ENCODE peak calls at places on chromosome 21, in five cellular contexts. S is K562, E is GM12878, W is H1, P is GM23338. Y is an unnamed sample.

GRCh38 chr21:39189857-39190604 is 6.8 kb upstream of the PSMG1 start:
- DNase-seq in W (no peak), S (no peak), P (no peak), E (no peak), Y (no peak)

GRCh38 chr21:26769613-26770188 is 75.5 kb downstream of the ADAMTS1 start:
- DNase-seq in S (no peak), P (peak), E (no peak), W (no peak), Y (no peak)

GRCh38 chr21:25881524-25882376 is 147.0 kb downstream of the GABPA start:
- DNase-seq in S (peak), W (peak), E (peak), P (peak), Y (peak)

GRCh38 chr21:35400233-35400939 is 351.3 kb upstream of the RUNX1 start:
- DNase-seq in S (peak), P (peak), E (peak), W (no peak), Y (no peak)

GRCh38 chr21:16913010-16913409 is 599.8 kb upstream of the CXADR start:
- DNase-seq in W (no peak), P (peak), E (no peak), S (no peak), Y (peak)

GRCh38 chr21:17446737-17447136 is 66.1 kb upstream of the CXADR start:
- DNase-seq in P (no peak), E (no peak), S (no peak), W (no peak), Y (no peak)

GRCh38 chr21:14942801-14943490 is 121.9 kb downstream of the NRIP1 start:
- DNase-seq in S (no peak), P (no peak), E (no peak), W (no peak), Y (no peak)

GRCh38 chr21:28537371-28538079 is 455.2 kb downstream of the LTN1 start:
- DNase-seq in S (no peak), E (no peak), W (no peak), P (no peak), Y (no peak)

GRCh38 chr21:8993284-8993942 is 1528.0 kb upstream of the TPTE start:
- DNase-seq in E (no peak), S (no peak), P (peak), W (no peak), Y (no peak)

GRCh38 chr21:35617491-35617890 is 442.8 kb downstream of the SETD4 start:
- DNase-seq in E (no peak), S (no peak), P (no peak), W (no peak), Y (no peak)

GRCh38 chr21:31566061-31566460 is 93.4 kb upstream of the SOD1 start:
- DNase-seq in P (no peak), E (no peak), S (no peak), W (no peak), Y (no peak)

GRCh38 chr21:39461419-39461818 is 9.6 kb downstream of the SH3BGR start:
- DNase-seq in S (no peak), W (no peak), P (no peak), E (peak), Y (no peak)

GRCh38 chr21:38438476-38438893 is 59.8 kb downstream of the ERG start:
- DNase-seq in S (no peak), P (no peak), W (no peak), E (no peak), Y (no peak)

GRCh38 chr21:20949884-20950283 is 48.3 kb upstream of the NCAM2 start:
- DNase-seq in E (no peak), P (no peak), W (no peak), S (no peak), Y (no peak)

GRCh38 chr21:25515484-25516405 is 91.5 kb downstream of the MRPL39 start:
- DNase-seq in E (no peak), W (no peak), P (peak), S (no peak), Y (no peak)

GRCh38 chr21:35256468-35256988 is 207.4 kb upstream of the RUNX1 start:
- DNase-seq in P (no peak), S (no peak), E (no peak), W (no peak), Y (no peak)

GRCh38 chr21:27429612-27430361 is 462.9 kb upstream of the ADAMTS5 start:
- DNase-seq in S (no peak), W (no peak), P (no peak), E (no peak), Y (no peak)

GRCh38 chr21:27528697-27529096 is 561.8 kb upstream of the ADAMTS5 start:
- DNase-seq in S (no peak), E (no peak), W (no peak), P (no peak), Y (no peak)

GRCh38 chr21:25563399-25564116 is 43.7 kb downstream of the MRPL39 start:
- DNase-seq in E (peak), S (no peak), P (no peak), W (no peak), Y (no peak)

GRCh38 chr21:35643176-35643575 is 417.1 kb downstream of the SETD4 start:
- DNase-seq in P (no peak), S (no peak), E (no peak), W (no peak), Y (no peak)

GRCh38 chr21:25343774-25344545 is 263.3 kb downstream of the MRPL39 start:
- DNase-seq in W (no peak), E (no peak), P (peak), S (no peak), Y (no peak)

GRCh38 chr21:15301736-15302135 is 236.9 kb upstream of the NRIP1 start:
- DNase-seq in W (no peak), P (no peak), E (no peak), S (no peak), Y (no peak)

GRCh38 chr21:30166171-30166570 is 434 bp downstream of the CLDN17 start:
- DNase-seq in W (no peak), S (no peak), E (no peak), P (no peak), Y (no peak)

GRCh38 chr21:46110499-46111192 is 12.7 kb downstream of the COL6A2 start:
- DNase-seq in P (peak), E (no peak), W (peak), S (peak), Y (peak)

GRCh38 chr21:46112731-46113215 is 14.9 kb downstream of the COL6A2 start:
- DNase-seq in W (no peak), S (no peak), P (no peak), E (no peak), Y (no peak)

GRCh38 chr21:46111193-46111571 is 13.3 kb downstream of the COL6A2 start:
- DNase-seq in P (no peak), E (no peak), S (no peak), W (no peak), Y (no peak)

GRCh38 chr21:46113497-46114176 is 15.7 kb downstream of the COL6A2 start:
- DNase-seq in E (no peak), W (no peak), P (no peak), S (no peak), Y (no peak)

GRCh38 chr21:46111857-46112730 is 14.2 kb downstream of the COL6A2 start:
- DNase-seq in W (no peak), S (no peak), P (no peak), E (no peak), Y (no peak)
- TF ChIP-seq CREB1 in W (no peak), S (no peak), P (no peak), E (no peak), Y (no peak)

DNA sequence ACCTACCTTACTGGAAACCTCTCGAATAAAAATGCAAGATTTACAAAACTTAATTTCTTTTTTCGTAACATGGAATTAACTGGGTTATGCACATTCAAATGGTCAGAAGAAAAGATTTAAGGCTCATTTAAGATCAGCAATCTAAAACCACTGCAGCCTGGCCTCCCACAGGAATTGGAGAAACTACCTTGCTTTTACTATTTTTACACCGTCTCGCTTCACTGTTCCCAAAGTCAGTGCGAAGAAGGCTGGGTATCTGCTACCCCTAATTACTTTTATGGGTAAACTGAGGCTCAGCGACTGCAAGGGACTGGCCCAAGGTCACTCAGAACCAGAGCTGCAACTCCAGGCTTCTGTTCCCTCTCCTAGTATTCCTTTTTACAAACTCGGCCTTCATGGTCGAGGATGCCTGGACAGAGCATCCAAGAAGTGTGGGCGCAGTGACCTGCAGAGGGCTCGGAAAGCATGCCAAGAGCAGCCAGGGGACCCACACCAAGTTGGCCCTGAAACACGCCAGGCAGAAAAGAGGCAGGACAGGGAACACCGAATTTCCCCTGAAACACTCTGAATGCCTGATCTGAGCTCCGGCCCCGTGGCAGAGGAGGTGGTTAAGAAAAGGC is 931 bp downstream of the PAXBP1 start:
- DNase-seq in E (no peak), P (no peak), W (no peak), S (no peak), Y (no peak)
- TF ChIP-seq CREB1 in E (no peak), P (no peak), W (no peak), S (no peak), Y (no peak)

DNA sequence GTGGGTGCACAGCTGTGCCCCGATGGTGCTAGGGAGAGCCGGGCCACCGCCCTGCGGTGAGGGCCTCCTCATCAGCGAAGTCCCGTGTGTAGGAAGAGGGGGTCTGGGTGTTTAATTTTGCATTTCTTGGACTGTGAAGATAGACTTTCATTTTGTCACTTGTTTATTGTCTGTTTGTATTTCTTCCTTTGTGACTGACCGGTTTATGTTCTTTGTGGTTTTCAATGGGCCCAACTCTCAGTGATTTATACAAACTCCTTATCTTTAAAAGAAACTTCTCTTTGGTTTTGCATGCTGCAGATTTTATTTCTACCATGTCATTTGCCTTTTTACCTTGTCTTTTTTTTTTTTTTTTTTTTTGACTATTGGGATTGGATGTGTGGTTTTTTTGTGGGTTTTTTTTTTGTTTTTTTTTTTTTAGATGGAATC is 65.1 kb downstream of the COL18A1 start:
- DNase-seq in E (no peak), P (no peak), S (no peak), W (no peak), Y (no peak)
- TF ChIP-seq CREB1 in E (no peak), P (no peak), S (no peak), W (no peak), Y (no peak)

DNA sequence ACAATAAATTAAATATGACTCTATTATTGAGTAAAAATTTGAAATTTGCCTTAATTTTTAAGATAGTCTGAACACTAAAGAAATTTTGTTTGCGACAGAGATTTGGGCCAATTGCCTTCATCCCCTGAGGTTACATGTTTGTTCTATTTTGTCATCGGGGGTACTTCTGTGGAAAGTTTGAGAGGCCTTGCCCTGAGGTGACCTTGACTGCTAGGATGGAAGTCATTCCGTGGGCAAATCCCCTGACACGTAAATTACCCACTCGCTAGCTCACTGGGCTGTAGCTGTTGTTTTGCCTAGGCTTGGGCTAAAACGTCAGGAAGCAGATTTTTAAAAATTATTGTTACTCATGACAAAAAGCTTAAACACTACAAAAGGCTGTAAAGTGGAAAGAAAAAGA is 142.5 kb downstream of the MRPS6 start:
- DNase-seq in W (no peak), S (no peak), P (no peak), E (no peak), Y (no peak)
- TF ChIP-seq CREB1 in W (no peak), S (no peak), P (no peak), E (no peak), Y (no peak)

DNA sequence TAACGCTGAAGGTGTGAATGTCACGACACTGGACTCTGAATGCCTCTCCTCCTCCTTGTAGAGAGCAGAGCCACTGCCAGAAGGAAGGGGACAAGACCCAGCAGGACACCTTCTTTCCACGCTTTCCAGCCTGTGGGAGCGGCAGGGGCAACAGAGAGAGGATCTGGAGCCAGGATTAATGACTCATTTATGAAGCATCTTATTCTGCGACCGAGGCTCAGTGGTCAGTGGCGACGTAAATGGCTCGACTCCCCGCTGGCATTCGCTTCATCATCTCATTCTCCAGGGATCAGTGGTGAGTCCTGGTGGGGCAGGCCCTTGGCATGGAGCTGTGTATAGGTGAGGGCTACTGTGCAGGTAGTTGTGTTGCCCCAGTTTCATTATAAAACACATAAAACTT is 4.6 kb downstream of the SLC37A1 start:
- DNase-seq in S (no peak), P (no peak), E (no peak), W (no peak), Y (no peak)
- TF ChIP-seq CREB1 in S (no peak), P (no peak), E (no peak), W (no peak), Y (no peak)

GRCh38 chr21:18603246-18603645 is 199.7 kb upstream of the TMPRSS15 start:
- DNase-seq in E (no peak), P (no peak), W (no peak), S (no peak), Y (no peak)

GRCh38 chr21:18602711-18603110 is 199.1 kb upstream of the TMPRSS15 start:
- DNase-seq in S (no peak), P (no peak), E (no peak), W (no peak), Y (no peak)

DNA sequence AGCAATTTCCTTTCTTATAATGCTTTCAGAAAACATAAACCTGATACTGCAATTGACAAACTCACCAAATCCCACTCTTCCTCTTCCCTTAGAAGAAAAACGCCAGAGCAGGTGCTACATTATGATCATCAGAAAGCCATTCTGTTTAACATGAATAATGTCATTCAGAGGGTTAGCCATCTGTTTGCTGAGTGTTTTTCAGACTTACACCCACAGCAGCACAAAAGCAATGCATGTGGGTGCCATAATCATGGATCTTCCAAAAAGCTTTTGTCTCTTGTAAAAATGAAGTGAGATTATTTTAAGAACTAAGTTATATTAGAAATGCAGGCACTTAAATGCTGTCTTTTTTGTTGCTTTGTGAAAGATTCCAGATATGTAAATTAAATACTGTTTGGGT is 204.6 kb upstream of the TMPRSS15 start:
- DNase-seq in P (no peak), W (no peak), E (no peak), S (no peak), Y (no peak)
- TF ChIP-seq CREB1 in P (no peak), W (no peak), E (no peak), S (no peak), Y (no peak)

DNA sequence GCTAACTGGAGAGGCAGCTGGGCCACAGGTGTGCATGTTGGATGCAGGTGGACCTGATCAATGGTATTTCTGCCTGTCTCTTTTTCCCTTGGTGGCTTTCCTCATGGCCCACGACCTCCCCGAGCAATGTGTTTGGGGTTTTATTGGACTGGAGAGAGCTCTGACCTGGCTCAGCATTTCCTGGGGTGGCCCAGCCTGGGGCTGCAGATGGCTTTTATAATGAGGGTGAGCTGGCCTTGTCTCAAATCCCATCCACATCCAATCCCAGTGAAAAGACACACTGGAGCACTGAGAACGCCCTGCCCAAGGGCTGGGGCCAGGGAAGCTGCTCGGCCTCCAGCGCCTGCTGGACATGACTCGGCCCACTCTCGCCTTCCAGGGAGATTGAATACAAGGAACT is 44.1 kb downstream of the SIM2 start:
- DNase-seq in S (no peak), P (no peak), W (no peak), E (no peak), Y (no peak)
- TF ChIP-seq CREB1 in S (no peak), P (no peak), W (no peak), E (no peak), Y (no peak)

DNA sequence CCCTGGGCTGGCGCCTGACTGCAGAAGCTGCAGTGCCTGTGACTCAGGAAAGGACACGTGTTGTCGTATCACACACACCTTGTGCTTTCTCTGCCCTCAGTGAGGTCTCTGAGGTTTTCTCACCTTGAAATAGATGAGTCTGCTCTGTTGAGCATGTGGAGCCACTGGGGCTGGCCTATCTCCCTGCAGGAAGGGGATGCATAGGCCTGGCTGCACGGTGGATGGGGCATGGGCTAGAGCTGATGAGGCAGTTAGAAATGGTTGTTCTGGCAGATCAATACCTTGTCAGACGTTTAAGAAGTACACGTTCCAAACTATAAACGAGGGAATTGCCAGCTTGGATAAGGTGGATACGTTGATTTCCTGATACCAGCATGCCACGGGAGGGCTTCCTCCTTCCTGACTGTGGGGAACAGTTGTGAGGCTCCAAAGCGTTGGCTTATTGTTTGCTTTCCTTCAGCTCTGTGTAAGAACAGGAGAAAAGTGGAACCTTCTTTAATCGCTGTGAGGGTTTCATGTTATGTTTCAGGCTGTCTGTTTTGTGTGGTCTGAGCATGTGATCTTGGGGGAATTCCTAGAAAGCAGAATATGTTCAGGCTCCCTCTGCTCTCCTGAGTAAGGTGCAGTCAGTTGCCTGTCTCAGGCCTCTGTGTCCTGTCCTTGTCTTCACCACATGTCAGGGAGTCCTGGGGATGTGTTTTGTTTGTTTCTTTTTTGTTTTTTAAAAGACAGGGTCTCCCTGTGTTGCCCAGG is 44.8 kb downstream of the PCNT start:
- DNase-seq in S (no peak), P (no peak), E (peak), W (no peak), Y (no peak)
- TF ChIP-seq CREB1 in S (no peak), P (no peak), E (no peak), W (no peak), Y (no peak)

Y was measured in WTC11.